ENCODE peak calls at places on chromosome 7, in eight cellular contexts. S is brain pericyte, C is mesenchymal stem cell, D is hepatocyte, F is T follicular helper cell, T is NCI-H510A, L is WTC11, M is neural crest cell. A is an unnamed sample.
A peak's percentile ranks its signal among the peaks of the same experiment; 100 is the strongest.

GRCh38 chr7:30003098-30003497 is 13.5 kb upstream of the SCRN1 start:
- DNase-seq in S (no peak), C (no peak), D (no peak), F (no peak), T (no peak), L (no peak), M (no peak), A (no peak)

GRCh38 chr7:34190299-34190698 is 285.0 kb downstream of the BMPER start:
- DNase-seq in S (no peak), C (no peak), D (no peak), F (no peak), T (no peak), L (no peak), M (no peak), A (peak; percentile 41)

GRCh38 chr7:87517136-87517805 is 41.8 kb upstream of the ABCB4 start:
- DNase-seq in S (no peak), C (peak; percentile 12), D (no peak), F (no peak), T (no peak), L (no peak), M (no peak), A (no peak)

GRCh38 chr7:6238309-6238925 is 34.0 kb downstream of the CYTH3 start:
- DNase-seq in S (no peak), C (no peak), D (no peak), F (no peak), T (no peak), L (no peak), M (no peak), A (no peak)

GRCh38 chr7:30896783-30897617 is 14.7 kb upstream of the AQP1 start:
- DNase-seq in S (no peak), C (no peak), D (no peak), F (no peak), T (no peak), L (no peak), M (no peak), A (no peak)

GRCh38 chr7:127751723-127752448 is 99.9 kb downstream of the SND1 start:
- DNase-seq in S (no peak), C (peak; percentile 56), D (no peak), F (no peak), T (no peak), L (no peak), M (no peak), A (no peak)

GRCh38 chr7:149753370-149754233 is 19.8 kb downstream of the ZNF467 start:
- DNase-seq in S (no peak), C (peak; percentile 55), D (peak; percentile 72), F (no peak), T (no peak), L (peak; percentile 79), M (peak; percentile 67), A (no peak)

GRCh38 chr7:131238260-131238940 is 89.3 kb upstream of the MKLN1 start:
- DNase-seq in S (no peak), C (peak; percentile 89), D (peak; percentile 31), F (no peak), T (no peak), L (no peak), M (no peak), A (no peak)

GRCh38 chr7:43764807-43765491 is 6.5 kb downstream of the BLVRA start:
- DNase-seq in S (no peak), C (peak; percentile 58), D (peak; percentile 71), F (no peak), T (no peak), L (no peak), M (no peak), A (no peak)

GRCh38 chr7:47942132-47942531 is 6.1 kb downstream of the PKD1L1 start:
- DNase-seq in S (no peak), C (peak; percentile 20), D (no peak), F (no peak), T (no peak), L (no peak), M (no peak), A (no peak)

A was measured in anterior cingulate cortex.